ENCODE peak calls at places on chromosomes 5 and 9, in eight cellular contexts. A, L, Z, J, S, R, V and X are unnamed samples.

GRCh38 chr5:116389601-116390000 is 185.0 kb downstream of the SEMA6A start:
- DNase-seq in Z (no peak), J (no peak), A (no peak), V (no peak), L (no peak), S (no peak), R (no peak), X (no peak)

GRCh38 chr9:126844085-126844484 is 16.4 kb upstream of the ZBTB34 start:
- DNase-seq in S (peak; percentile 22), R (no peak), J (peak; percentile 72), A (no peak), Z (no peak), V (no peak), L (no peak), X (no peak)

GRCh38 chr5:178074266-178074952 is 38.9 kb upstream of the N4BP3 start:
- DNase-seq in Z (no peak), J (peak; percentile 59), V (no peak), R (no peak), S (no peak), L (no peak), A (no peak), X (no peak)

GRCh38 chr5:177459357-177459756 is 12.7 kb downstream of the PRR7 start:
- DNase-seq in L (no peak), A (no peak), Z (no peak), J (no peak), R (no peak), V (no peak), S (no peak), X (no peak)

GRCh38 chr9:120891255-120891954 is 14.4 kb upstream of the PHF19 start:
- DNase-seq in L (no peak), V (no peak), R (no peak), Z (no peak), J (no peak), A (no peak), S (no peak), X (no peak)

GRCh38 chr9:111483419-111483861 is 743 bp downstream of the ECPAS start:
- DNase-seq in S (peak; percentile 66), Z (peak; percentile 27), A (no peak), L (peak; percentile 84), R (peak; percentile 28), J (peak; percentile 38), V (no peak), X (no peak)

GRCh38 chr5:91282210-91282609 is 100.9 kb downstream of the ARRDC3 start:
- DNase-seq in L (no peak), J (no peak), A (no peak), R (no peak), Z (no peak), V (no peak), S (no peak), X (no peak)

GRCh38 chr9:114141553-114142548 is 13.5 kb upstream of the COL27A1 start:
- DNase-seq in S (no peak), R (no peak), J (no peak), L (no peak), A (no peak), Z (no peak), V (peak; percentile 41), X (no peak)

GRCh38 chr5:74816875-74817274 is 49.3 kb downstream of the FAM169A start:
- DNase-seq in V (no peak), L (no peak), Z (no peak), S (no peak), J (no peak), A (no peak), R (no peak), X (no peak)

GRCh38 chr5:107388111-107388861 is 282.5 kb downstream of the EFNA5 start:
- DNase-seq in L (no peak), S (no peak), J (peak; percentile 14), R (no peak), V (no peak), A (no peak), Z (no peak), X (no peak)

GRCh38 chr5:91061946-91062586 is 321.1 kb downstream of the ARRDC3 start:
- DNase-seq in R (no peak), J (no peak), S (no peak), L (no peak), Z (no peak), A (no peak), V (no peak), X (no peak)

GRCh38 chr5:89513299-89514044 is 630.5 kb upstream of the MEF2C start:
- DNase-seq in J (no peak), L (no peak), S (no peak), A (no peak), Z (no peak), V (no peak), R (no peak), X (no peak)

GRCh38 chr9:95409650-95410426 is 92.3 kb upstream of the FANCC start:
- DNase-seq in A (no peak), S (no peak), L (no peak), R (no peak), J (peak; percentile 49), Z (no peak), V (no peak), X (no peak)

GRCh38 chr5:76582252-76583162 is 40.7 kb downstream of the F2RL2 start:
- DNase-seq in V (no peak), Z (no peak), R (no peak), S (no peak), A (no peak), L (no peak), J (no peak), X (no peak)

GRCh38 chr5:124678478-124678877 is 68.0 kb downstream of the ZNF608 start:
- DNase-seq in L (no peak), Z (no peak), J (no peak), R (peak; percentile 24), V (no peak), A (no peak), S (no peak), X (no peak)

GRCh38 chr5:61397238-61397637 is 65.2 kb downstream of the ZSWIM6 start:
- DNase-seq in A (no peak), Z (no peak), J (no peak), S (no peak), L (no peak), R (no peak), V (no peak), X (no peak)

GRCh38 chr5:39502704-39503103 is 77.9 kb upstream of the DAB2 start:
- DNase-seq in L (no peak), V (no peak), R (no peak), J (no peak), S (no peak), A (no peak), Z (no peak), X (no peak)

GRCh38 chr5:80926536-80926935 is 33.6 kb upstream of the RASGRF2 start:
- DNase-seq in S (no peak), Z (no peak), J (no peak), R (no peak), V (no peak), L (no peak), A (no peak), X (no peak)

GRCh38 chr9:114501786-114502682 is 3.2 kb downstream of the WHRN start:
- DNase-seq in V (no peak), R (peak; percentile 32), A (no peak), S (no peak), J (no peak), L (no peak), Z (no peak), X (no peak)

GRCh38 chr9:6897831-6898230 is 140.1 kb downstream of the KDM4C start:
- DNase-seq in Z (no peak), J (no peak), S (no peak), R (no peak), A (no peak), V (no peak), L (no peak), X (no peak)